ENCODE peak calls at places on chromosome 16, in seven cellular contexts. X is stimulated activated CD4-positive, alpha-beta T cell treated with anti-CD3 and anti-CD28 coated beads, Interleukin-1b, Interleukin-23, amount 100 ng/mL, for 24 hours; C is HFF-Myc; D is ascending aorta; E is NCI-H2107; N is hepatic stellate cell; I is esophagus muscularis mucosa. Q is an unnamed sample.

GRCh38 chr16:2824626-2825025 is 5.5 kb upstream of the ZG16B start:
- DNase-seq in X (no peak), C (no peak), D (peak; percentile 2), E (no peak), N (no peak), I (no peak), Q (peak; percentile 4)

GRCh38 chr16:11793840-11794239 is 3.2 kb downstream of the ZC3H7A start:
- DNase-seq in X (no peak), C (no peak), D (no peak), E (no peak), N (no peak), I (no peak), Q (no peak)

GRCh38 chr16:24482681-24483202 is 56.6 kb upstream of the RBBP6 start:
- DNase-seq in X (no peak), C (no peak), D (no peak), E (no peak), N (no peak), I (no peak), Q (no peak)

GRCh38 chr16:58123896-58124600 is 5.1 kb downstream of the CFAP20 start:
- DNase-seq in X (no peak), C (no peak), D (no peak), E (no peak), N (no peak), I (no peak), Q (no peak)

GRCh38 chr16:6125483-6126259 is 1028.1 kb upstream of the EEF2KMT start:
- DNase-seq in X (no peak), C (no peak), D (no peak), E (no peak), N (no peak), I (no peak), Q (no peak)

GRCh38 chr16:67445913-67446907 is 15.3 kb downstream of the HSD11B2 start:
- DNase-seq in X (no peak), C (no peak), D (no peak), E (no peak), N (no peak), I (no peak), Q (peak; percentile 80)

GRCh38 chr16:49016461-49016860 is 265.2 kb downstream of the CBLN1 start:
- DNase-seq in X (no peak), C (no peak), D (no peak), E (no peak), N (no peak), I (no peak), Q (no peak)

GRCh38 chr16:55116165-55116894 is 185.7 kb downstream of the IRX5 start:
- DNase-seq in X (no peak), C (peak; percentile 79), D (no peak), E (no peak), N (peak; percentile 24), I (no peak), Q (no peak)

GRCh38 chr16:15773964-15774363 is 82.9 kb downstream of the MYH11 start:
- DNase-seq in X (no peak), C (no peak), D (no peak), E (no peak), N (no peak), I (no peak), Q (no peak)

Q was measured in uterus.